ENCODE peak calls at places on chromosomes 3 and 15, in ten cellular contexts. C is uterus; B is IMR-90; P is G401; L is dorsolateral prefrontal cortex; W is activated CD4-positive, alpha-beta T cell treated with anti-CD3 and anti-CD28 coated beads for 1 hour; X is T-helper 17 cell; J is neural crest cell; S is GM12865; T is progenitor cell of endocrine pancreas. Q is an unnamed sample.

GRCh38 chr15:99562238-99562637 is 3.5 kb upstream of the MEF2A start:
- DNase-seq in X (no peak), L (no peak), J (no peak), S (no peak), P (no peak), T (no peak), C (no peak), W (no peak), B (no peak), Q (no peak)

GRCh38 chr3:125003369-125003853 is 52.4 kb downstream of the HEG1 start:
- DNase-seq in X (no peak), W (no peak), B (peak), S (no peak), L (no peak), T (no peak), J (no peak), P (peak), C (peak), Q (peak)

GRCh38 chr15:55530861-55531313 is 22.9 kb upstream of the DNAAF4 start:
- DNase-seq in L (no peak), J (no peak), C (no peak), X (no peak), W (no peak), B (peak), S (peak), T (no peak), P (no peak), Q (no peak)

GRCh38 chr15:39269352-39269751 is 311.5 kb upstream of the THBS1 start:
- DNase-seq in B (no peak), P (no peak), X (no peak), J (no peak), W (no peak), T (no peak), L (no peak), C (no peak), S (no peak), Q (no peak)

GRCh38 chr3:34882764-34883163 is 756.6 kb upstream of the ARPP21 start:
- DNase-seq in S (no peak), C (no peak), W (no peak), P (peak), B (no peak), L (no peak), T (no peak), J (no peak), X (no peak), Q (peak)

GRCh38 chr15:37984368-37984767 is 49.9 kb downstream of the TMCO5A start:
- DNase-seq in X (no peak), C (no peak), P (no peak), B (no peak), J (no peak), L (no peak), S (no peak), W (no peak), T (no peak), Q (no peak)

GRCh38 chr15:58546635-58547627 is 115.1 kb downstream of the LIPC start:
- DNase-seq in C (no peak), W (no peak), T (no peak), S (no peak), B (peak), X (no peak), J (no peak), P (no peak), L (no peak), Q (no peak)

GRCh38 chr15:62365795-62366442 is 200.8 kb upstream of the C2CD4B start:
- DNase-seq in L (no peak), C (no peak), J (no peak), W (no peak), S (no peak), B (no peak), T (no peak), X (no peak), P (no peak), Q (no peak)

GRCh38 chr15:56052389-56053045 is 59.1 kb upstream of the NEDD4 start:
- DNase-seq in S (peak), B (peak), J (no peak), T (no peak), P (peak), L (no peak), C (no peak), W (no peak), X (no peak), Q (peak)

GRCh38 chr3:8506611-8507061 is 5.0 kb downstream of the LMCD1 start:
- DNase-seq in S (no peak), C (no peak), P (no peak), T (no peak), L (no peak), X (no peak), J (no peak), B (peak), W (no peak), Q (no peak)

GRCh38 chr3:52532838-52533622 is 627 bp downstream of the NT5DC2 start:
- DNase-seq in W (no peak), S (peak), B (no peak), P (no peak), L (no peak), C (peak), J (peak), X (no peak), T (no peak), Q (no peak)

Q was measured in cerebellum.